ENCODE peak calls at places on chromosome 3, in nine cellular contexts. Y is HEK293T; A is substantia nigra; L is GM13976; X is NCI-H1417; U is left ventricle myocardium superior; R is hypothalamus; K is EH; P is stimulated activated CD8-positive, alpha-beta memory T cell treated with anti-CD3 and anti-CD28 coated beads, Interleukin-15, amount 100 ng/mL, for 24 hours. F is an unnamed sample.

GRCh38 chr3:152396867-152397266 is 128.1 kb downstream of the MBNL1 start:
- DNase-seq in Y (no peak), A (no peak), L (no peak), X (no peak), U (no peak), R (no peak), K (no peak), P (no peak), F (no peak)

GRCh38 chr3:46646700-46647099 is 34.4 kb downstream of the FAM240A start:
- DNase-seq in Y (no peak), A (no peak), L (no peak), X (no peak), U (no peak), R (no peak), K (peak), P (no peak), F (no peak)

GRCh38 chr3:173217127-173217526 is 76.1 kb upstream of the SPATA16 start:
- DNase-seq in Y (no peak), A (no peak), L (no peak), X (no peak), U (no peak), R (no peak), K (peak), P (no peak), F (no peak)

GRCh38 chr3:112976001-112976400 is 1.1 kb upstream of the CD200R1 start:
- DNase-seq in Y (no peak), A (no peak), L (no peak), X (no peak), U (no peak), R (no peak), K (peak), P (no peak), F (no peak)

GRCh38 chr3:16658004-16658932 is 53.0 kb upstream of the DAZL start:
- DNase-seq in Y (peak), A (no peak), L (no peak), X (peak), U (no peak), R (no peak), K (peak), P (no peak), F (no peak)

GRCh38 chr3:141280086-141280485 is 48.5 kb downstream of the PXYLP1 start:
- DNase-seq in Y (no peak), A (no peak), L (no peak), X (no peak), U (no peak), R (no peak), K (peak), P (no peak), F (no peak)

GRCh38 chr3:29853841-29854397 is 573.0 kb downstream of the RBMS3 start:
- DNase-seq in Y (no peak), A (no peak), L (no peak), X (no peak), U (peak), R (no peak), K (no peak), P (no peak), F (no peak)

GRCh38 chr3:136831461-136831860 is 12.5 kb downstream of the SLC35G2 start:
- DNase-seq in Y (no peak), A (no peak), L (no peak), X (no peak), U (no peak), R (no peak), K (peak), P (no peak), F (no peak)

GRCh38 chr3:5217824-5218595 is 30.5 kb downstream of the EDEM1 start:
- DNase-seq in Y (no peak), A (no peak), L (no peak), X (peak), U (no peak), R (no peak), K (no peak), P (no peak), F (no peak)

GRCh38 chr3:50625131-50625878 is 8.4 kb downstream of the MAPKAPK3 start:
- DNase-seq in Y (no peak), A (no peak), L (no peak), X (no peak), U (no peak), R (no peak), K (no peak), P (no peak), F (peak)

GRCh38 chr3:120093119-120093922 is 926 bp downstream of the GSK3B start:
- DNase-seq in Y (no peak), A (no peak), L (no peak), X (peak), U (no peak), R (no peak), K (peak), P (peak), F (peak)

GRCh38 chr3:101676219-101676764 is 640 bp downstream of the ZBTB11 start:
- DNase-seq in Y (peak), A (no peak), L (peak), X (no peak), U (peak), R (no peak), K (peak), P (peak), F (peak)

GRCh38 chr3:37493485-37494080 is 319.2 kb upstream of the LRRFIP2 start:
- DNase-seq in Y (no peak), A (no peak), L (no peak), X (no peak), U (no peak), R (no peak), K (no peak), P (no peak), F (no peak)

GRCh38 chr3:108131105-108131794 is 40.4 kb upstream of the CD47 start:
- DNase-seq in Y (no peak), A (no peak), L (no peak), X (no peak), U (no peak), R (no peak), K (peak), P (no peak), F (no peak)

GRCh38 chr3:25633919-25634318 is 30.8 kb downstream of the TOP2B start:
- DNase-seq in Y (no peak), A (no peak), L (no peak), X (no peak), U (no peak), R (no peak), K (no peak), P (no peak), F (no peak)

GRCh38 chr3:50269977-50270413 is 1.0 kb downstream of the SEMA3B start:
- DNase-seq in Y (no peak), A (no peak), L (no peak), X (no peak), U (no peak), R (no peak), K (peak), P (no peak), F (no peak)

GRCh38 chr3:16343101-16343500 is 78.1 kb downstream of the OXNAD1 start:
- DNase-seq in Y (no peak), A (no peak), L (no peak), X (no peak), U (no peak), R (no peak), K (no peak), P (no peak), F (no peak)

GRCh38 chr3:45441570-45442313 is 53.4 kb downstream of the LARS2 start:
- DNase-seq in Y (peak), A (no peak), L (no peak), X (no peak), U (no peak), R (no peak), K (peak), P (no peak), F (no peak)

GRCh38 chr3:192772495-192772894 is 45.2 kb upstream of the FGF12 start:
- DNase-seq in Y (peak), A (no peak), L (peak), X (peak), U (peak), R (peak), K (peak), P (no peak), F (no peak)

GRCh38 chr3:127568604-127569003 is 21.9 kb downstream of the TPRA1 start:
- DNase-seq in Y (no peak), A (no peak), L (no peak), X (peak), U (no peak), R (no peak), K (no peak), P (no peak), F (no peak)

GRCh38 chr3:10198761-10199688 is 34.3 kb downstream of the IRAK2 start:
- DNase-seq in Y (no peak), A (no peak), L (peak), X (no peak), U (no peak), R (no peak), K (peak), P (no peak), F (peak)

GRCh38 chr3:11154953-11155325 is 646 bp downstream of the HRH1 start:
- DNase-seq in Y (peak), A (no peak), L (no peak), X (no peak), U (no peak), R (no peak), K (no peak), P (no peak), F (no peak)

GRCh38 chr3:177451940-177452484 is 254.7 kb upstream of the TBL1XR1 start:
- DNase-seq in Y (no peak), A (no peak), L (no peak), X (no peak), U (no peak), R (no peak), K (peak), P (no peak), F (no peak)

GRCh38 chr3:133783762-133784161 is 21.9 kb upstream of the SRPRB start:
- DNase-seq in Y (no peak), A (no peak), L (no peak), X (no peak), U (no peak), R (no peak), K (no peak), P (no peak), F (no peak)

GRCh38 chr3:123105201-123106189 is 38.7 kb downstream of the PDIA5 start:
- DNase-seq in Y (no peak), A (no peak), L (peak), X (no peak), U (no peak), R (no peak), K (no peak), P (no peak), F (no peak)

GRCh38 chr3:137325170-137325569 is 367.4 kb downstream of the IL20RB start:
- DNase-seq in Y (no peak), A (no peak), L (no peak), X (no peak), U (no peak), R (no peak), K (no peak), P (no peak), F (no peak)

GRCh38 chr3:125334675-125335560 is 40.2 kb downstream of the ZNF148 start:
- DNase-seq in Y (no peak), A (no peak), L (no peak), X (no peak), U (no peak), R (no peak), K (peak), P (no peak), F (no peak)

GRCh38 chr3:126014252-126014651 is 45.3 kb downstream of the ROPN1B start:
- DNase-seq in Y (no peak), A (no peak), L (peak), X (no peak), U (no peak), R (no peak), K (peak), P (no peak), F (no peak)

GRCh38 chr3:9938966-9939365 is 5.3 kb downstream of the CRELD1 start:
- DNase-seq in Y (no peak), A (no peak), L (no peak), X (no peak), U (no peak), R (no peak), K (no peak), P (no peak), F (no peak)

GRCh38 chr3:86973440-86973839 is 17.5 kb downstream of the VGLL3 start:
- DNase-seq in Y (no peak), A (no peak), L (no peak), X (no peak), U (no peak), R (no peak), K (peak), P (no peak), F (no peak)

GRCh38 chr3:151871639-151872468 is 1.6 kb upstream of the SUCNR1 start:
- DNase-seq in Y (no peak), A (no peak), L (peak), X (no peak), U (no peak), R (peak), K (no peak), P (no peak), F (no peak)

GRCh38 chr3:189967254-189967865 is 153.3 kb downstream of the P3H2 start:
- DNase-seq in Y (peak), A (no peak), L (peak), X (peak), U (no peak), R (no peak), K (peak), P (no peak), F (no peak)

GRCh38 chr3:61560452-61561373 is 658 bp upstream of the PTPRG start:
- DNase-seq in Y (peak), A (no peak), L (peak), X (peak), U (peak), R (peak), K (peak), P (no peak), F (peak)

GRCh38 chr3:17941766-17942165 is 199.3 kb upstream of the TBC1D5 start:
- DNase-seq in Y (no peak), A (no peak), L (no peak), X (no peak), U (no peak), R (no peak), K (peak), P (no peak), F (no peak)

GRCh38 chr3:57094606-57095005 is 34.1 kb downstream of the SPATA12 start:
- DNase-seq in Y (no peak), A (no peak), L (no peak), X (peak), U (no peak), R (no peak), K (peak), P (no peak), F (no peak)

GRCh38 chr3:339346-339745 is 142.8 kb downstream of the CHL1 start:
- DNase-seq in Y (no peak), A (no peak), L (no peak), X (no peak), U (no peak), R (no peak), K (no peak), P (no peak), F (no peak)

GRCh38 chr3:126523745-126524428 is at the start of gene CHST13:
- DNase-seq in Y (peak), A (no peak), L (no peak), X (peak), U (peak), R (peak), K (peak), P (no peak), F (no peak)

GRCh38 chr3:184769771-184770170 is 42.2 kb upstream of the VPS8 start:
- DNase-seq in Y (no peak), A (no peak), L (no peak), X (no peak), U (no peak), R (no peak), K (no peak), P (no peak), F (no peak)

F was measured in DND-41.